ENCODE peak calls at places on chromosomes 11 and 22, in five cellular contexts. E is uterus, U is choroid plexus epithelial cell, Q is gastrocnemius medialis, S is right lobe of liver. Y is an unnamed sample.

GRCh38 chr11:9774591-9775392 is 110.9 kb downstream of the SWAP70 start:
- DNase-seq in E (no peak), U (peak; percentile 85), Q (no peak), S (no peak), Y (no peak)

GRCh38 chr11:15905815-15906214 is 450.5 kb downstream of the SOX6 start:
- DNase-seq in E (no peak), U (no peak), Q (no peak), S (no peak), Y (no peak)

GRCh38 chr22:49736538-49736937 is 91.1 kb downstream of the BRD1 start:
- DNase-seq in E (no peak), U (no peak), Q (no peak), S (no peak), Y (peak; percentile 1)

GRCh38 chr11:66685276-66686099 is 7.8 kb upstream of the RBM4B start:
- DNase-seq in E (no peak), U (no peak), Q (no peak), S (no peak), Y (no peak)

GRCh38 chr11:44589301-44589700 is 23.8 kb downstream of the CD82 start:
- DNase-seq in E (no peak), U (peak; percentile 88), Q (no peak), S (no peak), Y (no peak)

GRCh38 chr22:44776535-44777363 is 24.4 kb downstream of the ARHGAP8 start:
- DNase-seq in E (no peak), U (peak; percentile 40), Q (no peak), S (no peak), Y (no peak)

GRCh38 chr11:111049131-111049530 is 196.4 kb upstream of the POU2AF2 start:
- DNase-seq in E (no peak), U (no peak), Q (no peak), S (no peak), Y (no peak)

GRCh38 chr22:49102367-49102766 is 725.3 kb downstream of the BRD1 start:
- DNase-seq in E (no peak), U (no peak), Q (no peak), S (peak; percentile 37), Y (no peak)

GRCh38 chr22:46360097-46360496 is 24.6 kb downstream of the TRMU start:
- DNase-seq in E (no peak), U (no peak), Q (no peak), S (peak; percentile 47), Y (no peak)

GRCh38 chr11:33920838-33921613 is 29.1 kb upstream of the LMO2 start:
- DNase-seq in E (no peak), U (no peak), Q (no peak), S (no peak), Y (no peak)

GRCh38 chr11:33665666-33666065 is 35.0 kb downstream of the C11orf91 start:
- DNase-seq in E (no peak), U (no peak), Q (no peak), S (no peak), Y (no peak)

GRCh38 chr11:33060271-33060670 is 20.9 kb downstream of the TCP11L1 start:
- DNase-seq in E (no peak), U (no peak), Q (no peak), S (no peak), Y (no peak)

GRCh38 chr11:116826751-116827431 is 2.8 kb upstream of the APOC3 start:
- DNase-seq in E (no peak), U (no peak), Q (no peak), S (peak; percentile 94), Y (no peak)

GRCh38 chr11:29200776-29201574 is 815.9 kb downstream of the KCNA4 start:
- DNase-seq in E (no peak), U (no peak), Q (no peak), S (no peak), Y (no peak)

GRCh38 chr22:26912985-26913384 is 255.6 kb downstream of the MIAT start:
- DNase-seq in E (no peak), U (no peak), Q (no peak), S (no peak), Y (no peak)

GRCh38 chr11:72350752-72351151 is 83.6 kb downstream of the CLPB start:
- DNase-seq in E (no peak), U (no peak), Q (no peak), S (no peak), Y (no peak)

GRCh38 chr22:32413715-32414114 is 1.7 kb upstream of the RTCB start:
- DNase-seq in E (no peak), U (peak; percentile 69), Q (no peak), S (no peak), Y (no peak)

GRCh38 chr11:92739020-92739419 is 230.4 kb upstream of the MTNR1B start:
- DNase-seq in E (no peak), U (peak; percentile 53), Q (peak; percentile 24), S (no peak), Y (no peak)

GRCh38 chr11:129273322-129273721 is 81.2 kb upstream of the ARHGAP32 start:
- DNase-seq in E (no peak), U (no peak), Q (no peak), S (no peak), Y (no peak)

GRCh38 chr11:79937935-79938334 is 497.1 kb upstream of the TENM4 start:
- DNase-seq in E (no peak), U (peak; percentile 6), Q (no peak), S (no peak), Y (no peak)

GRCh38 chr22:26828311-26828710 is 170.9 kb downstream of the MIAT start:
- DNase-seq in E (no peak), U (no peak), Q (no peak), S (no peak), Y (no peak)

GRCh38 chr11:70140859-70141489 is 62.1 kb upstream of the FADD start:
- DNase-seq in E (no peak), U (no peak), Q (no peak), S (no peak), Y (peak; percentile 54)

GRCh38 chr11:20360650-20361049 is 2.9 kb upstream of the HTATIP2 start:
- DNase-seq in E (no peak), U (peak; percentile 71), Q (no peak), S (no peak), Y (no peak)

GRCh38 chr11:2990617-2991476 is 1.3 kb downstream of the NAP1L4 start:
- DNase-seq in E (no peak), U (no peak), Q (no peak), S (no peak), Y (no peak)

GRCh38 chr11:83827940-83828554 is 541.9 kb upstream of the CCDC90B start:
- DNase-seq in E (no peak), U (peak; percentile 69), Q (no peak), S (no peak), Y (no peak)

GRCh38 chr11:8777907-8778767 is 95.5 kb downstream of the RPL27A start:
- DNase-seq in E (peak; percentile 81), U (peak; percentile 50), Q (peak; percentile 13), S (no peak), Y (no peak)

GRCh38 chr11:76685237-76685636 is 14.7 kb upstream of the LRRC32 start:
- DNase-seq in E (no peak), U (no peak), Q (no peak), S (no peak), Y (no peak)

GRCh38 chr22:43743131-43743530 is 69.0 kb downstream of the EFCAB6 start:
- DNase-seq in E (no peak), U (no peak), Q (no peak), S (no peak), Y (no peak)
- TF ChIP-seq CTCF in E (no peak), U (peak; percentile 7), Q (no peak), S (no peak), Y (no peak)

DNA sequence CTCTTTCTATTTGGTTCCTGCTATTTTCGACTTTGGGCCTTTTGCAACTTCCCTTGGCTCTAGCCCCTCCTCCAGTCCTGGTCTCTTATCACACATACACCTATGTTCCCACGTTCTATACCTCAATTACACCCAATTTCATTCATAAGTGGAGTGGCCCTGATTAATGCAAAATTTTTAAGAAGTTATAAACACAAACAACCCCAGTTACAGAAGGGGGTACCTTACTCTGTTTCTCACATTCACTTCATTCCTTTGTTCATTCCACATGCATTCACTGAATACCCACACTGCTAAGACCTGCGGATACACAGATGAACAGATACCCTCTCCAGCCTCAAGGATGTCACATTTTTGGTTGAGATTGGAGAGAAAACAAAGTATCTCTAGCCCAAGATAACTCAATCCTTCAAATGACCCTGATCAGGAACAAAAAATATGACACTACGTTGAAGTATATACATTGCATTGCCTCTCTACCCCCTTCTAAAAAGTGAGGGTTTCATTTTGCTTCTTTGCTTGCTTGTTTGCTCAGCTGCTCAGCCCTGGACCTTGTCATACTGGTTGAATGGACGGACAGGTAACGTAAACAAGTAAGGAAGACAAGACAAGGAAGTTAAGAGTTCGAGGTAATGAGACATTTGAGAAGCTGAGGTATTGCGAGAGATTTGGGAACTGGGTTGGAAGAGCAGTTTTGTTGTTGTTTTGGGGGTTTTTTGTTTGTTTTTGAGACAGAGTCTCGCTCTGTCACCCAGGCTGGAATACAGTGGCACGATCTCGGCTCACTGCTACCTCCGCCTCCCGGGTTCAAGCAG is 3.6 kb upstream of the VPS37C start:
- DNase-seq in E (no peak), U (no peak), Q (no peak), S (no peak), Y (no peak)
- H3K4me3 ChIP-seq in E (no peak overlapping the region), U (no peak overlapping the region), Q (no peak overlapping the region), S (no peak overlapping the region), Y (no peak overlapping the region)

GRCh38 chr22:23796461-23796860 is 9.7 kb downstream of the SMARCB1 start:
- DNase-seq in E (no peak), U (no peak), Q (no peak), S (peak; percentile 6), Y (no peak)

GRCh38 chr22:23803001-23803819 is 16.4 kb downstream of the SMARCB1 start:
- DNase-seq in E (no peak), U (no peak), Q (no peak), S (peak; percentile 71), Y (no peak)

GRCh38 chr22:23801238-23801821 is 14.6 kb downstream of the SMARCB1 start:
- DNase-seq in E (no peak), U (no peak), Q (no peak), S (peak; percentile 22), Y (no peak)

GRCh38 chr22:23801886-23802377 is 15.2 kb downstream of the SMARCB1 start:
- DNase-seq in E (no peak), U (no peak), Q (no peak), S (peak; percentile 36), Y (no peak)

GRCh38 chr22:23800297-23801237 is 13.8 kb downstream of the SMARCB1 start:
- DNase-seq in E (no peak), U (no peak), Q (no peak), S (peak; percentile 38), Y (no peak)
- TF ChIP-seq CTCF in E (no peak), U (no peak), Q (no peak), S (no peak), Y (no peak)

GRCh38 chr11:75582935-75583709 is 21.1 kb downstream of the SERPINH1 start:
- DNase-seq in E (peak; percentile 80), U (peak; percentile 79), Q (no peak), S (peak; percentile 64), Y (peak; percentile 85)

GRCh38 chr11:75588067-75588481 is 26.0 kb downstream of the SERPINH1 start:
- DNase-seq in E (no peak), U (no peak), Q (no peak), S (peak; percentile 74), Y (no peak)

GRCh38 chr11:75585271-75585670 is 23.2 kb downstream of the SERPINH1 start:
- DNase-seq in E (no peak), U (no peak), Q (no peak), S (no peak), Y (no peak)

GRCh38 chr11:75582461-75582934 is 20.4 kb downstream of the SERPINH1 start:
- DNase-seq in E (no peak), U (no peak), Q (no peak), S (no peak), Y (no peak)

GRCh38 chr11:75583710-75584658 is 21.9 kb downstream of the SERPINH1 start:
- DNase-seq in E (peak; percentile 84), U (peak; percentile 85), Q (no peak), S (peak; percentile 64), Y (peak; percentile 80)
- H3K4me3 ChIP-seq in E (peak overlapping the region; percentile 72), U (peak overlapping the region; percentile 77), Q (peak overlapping the region; percentile 78), S (peak overlapping the region; percentile 52), Y (peak overlapping the region; percentile 56)